ENCODE peak calls at places on chromosomes 3 and 15, in four cellular contexts. F is neural crest cell, R is uterus, S is GM13977. J is an unnamed sample.

GRCh38 chr15:93997071-93997658 is 234.2 kb upstream of the MCTP2 start:
- DNase-seq in R (peak; percentile 31), S (peak; percentile 25), F (peak; percentile 20), J (peak; percentile 28)

GRCh38 chr3:141659821-141660597 is 78.1 kb upstream of the RNF7 start:
- DNase-seq in R (no peak), S (no peak), F (peak; percentile 53), J (peak; percentile 47)

GRCh38 chr15:56817266-56817665 is 84.0 kb upstream of the ZNF280D start:
- DNase-seq in S (no peak), F (no peak), R (no peak), J (no peak)

GRCh38 chr3:23968467-23969184 is 23.5 kb downstream of the NR1D2 start:
- DNase-seq in R (no peak), F (no peak), S (no peak), J (no peak)

GRCh38 chr3:184354121-184354728 is 7.2 kb downstream of the CLCN2 start:
- DNase-seq in R (peak; percentile 47), S (peak; percentile 83), F (peak; percentile 66), J (peak; percentile 74)

GRCh38 chr3:71035314-71035713 is 548.2 kb downstream of the FOXP1 start:
- DNase-seq in S (no peak), R (no peak), F (no peak), J (no peak)

GRCh38 chr15:91589360-91589759 is 264.1 kb upstream of the SLCO3A1 start:
- DNase-seq in F (no peak), S (no peak), R (no peak), J (no peak)

GRCh38 chr3:42090973-42091731 is at the start of gene TRAK1:
- DNase-seq in F (no peak), R (no peak), S (no peak), J (no peak)

GRCh38 chr15:38688096-38688495 is 123.5 kb upstream of the RASGRP1 start:
- DNase-seq in F (no peak), S (no peak), R (no peak), J (no peak)

GRCh38 chr15:61753018-61753710 is 307.1 kb downstream of the VPS13C start:
- DNase-seq in R (no peak), S (no peak), F (no peak), J (no peak)

GRCh38 chr15:64865998-64866520 is 24.3 kb downstream of the PLEKHO2 start:
- DNase-seq in S (no peak), R (no peak), F (no peak), J (no peak)

GRCh38 chr15:101807345-101807945 is 4.1 kb downstream of the OR4F6 start:
- DNase-seq in S (no peak), F (no peak), R (no peak), J (no peak)

GRCh38 chr15:81001180-81002003 is 669 bp downstream of the TLNRD1 start:
- DNase-seq in R (peak; percentile 47), F (peak; percentile 37), S (peak; percentile 80), J (peak; percentile 51)

GRCh38 chr15:68408971-68409370 is 23.0 kb downstream of the ITGA11 start:
- DNase-seq in S (no peak), F (no peak), R (peak; percentile 14), J (no peak)

GRCh38 chr15:23467110-23467600 is 20.1 kb upstream of the GOLGA6L2 start:
- DNase-seq in S (peak; percentile 16), R (no peak), F (no peak), J (no peak)

GRCh38 chr3:10387881-10388621 is 67.1 kb upstream of the SEC13 start:
- DNase-seq in F (no peak), S (no peak), R (no peak), J (no peak)

GRCh38 chr3:177905173-177905894 is 630.9 kb upstream of the KCNMB2 start:
- DNase-seq in R (no peak), S (no peak), F (no peak), J (no peak)

GRCh38 chr15:85336870-85337269 is 43.5 kb upstream of the AKAP13 start:
- DNase-seq in S (no peak), F (no peak), R (peak; percentile 61), J (no peak)

GRCh38 chr3:195811756-195812155 is at the start of gene MUC4:
- DNase-seq in F (no peak), R (no peak), S (no peak), J (no peak)

GRCh38 chr3:193207874-193208273 is 33.1 kb upstream of the PLAAT1 start:
- DNase-seq in S (no peak), R (no peak), F (no peak), J (no peak)

GRCh38 chr3:133949438-133949837 is 53.8 kb upstream of the RAB6B start:
- DNase-seq in R (no peak), S (no peak), F (no peak), J (no peak)

GRCh38 chr15:82830427-82831173 is 21.2 kb downstream of the WHAMM start:
- DNase-seq in F (no peak), R (no peak), S (peak; percentile 3), J (no peak)

GRCh38 chr15:64232400-64232799 is 69.6 kb upstream of the PPIB start:
- DNase-seq in S (no peak), R (no peak), F (no peak), J (no peak)

GRCh38 chr15:38872732-38873131 is 308.1 kb upstream of the RASGRP1 start:
- DNase-seq in R (no peak), S (no peak), F (no peak), J (no peak)

GRCh38 chr15:101172421-101173097 is 79.3 kb downstream of the CHSY1 start:
- DNase-seq in S (no peak), F (no peak), R (no peak), J (no peak)

GRCh38 chr3:195829897-195830254 is 18.1 kb upstream of the MUC4 start:
- DNase-seq in S (no peak), R (no peak), F (no peak), J (no peak)

GRCh38 chr15:101017935-101018849 is 99.0 kb downstream of the LRRK1 start:
- DNase-seq in S (no peak), F (no peak), R (peak; percentile 8), J (no peak)

GRCh38 chr15:93358171-93359036 is 269.4 kb upstream of the RGMA start:
- DNase-seq in R (no peak), S (no peak), F (no peak), J (no peak)

GRCh38 chr3:114411811-114412803 is 118.3 kb downstream of the TIGIT start:
- DNase-seq in S (peak; percentile 5), F (no peak), R (no peak), J (no peak)

GRCh38 chr3:128922804-128923459 is 43.5 kb downstream of the ACAD9 start:
- DNase-seq in F (no peak), R (no peak), S (no peak), J (no peak)

GRCh38 chr3:71142440-71143161 is 440.9 kb downstream of the FOXP1 start:
- DNase-seq in S (no peak), F (no peak), R (no peak), J (no peak)

GRCh38 chr15:52509500-52510244 is 19.0 kb downstream of the MYO5A start:
- DNase-seq in F (no peak), S (no peak), R (no peak), J (no peak)

GRCh38 chr3:69385033-69385722 is 710 bp downstream of the FRMD4B start:
- DNase-seq in R (no peak), S (peak; percentile 22), F (peak; percentile 20), J (no peak)

DNA sequence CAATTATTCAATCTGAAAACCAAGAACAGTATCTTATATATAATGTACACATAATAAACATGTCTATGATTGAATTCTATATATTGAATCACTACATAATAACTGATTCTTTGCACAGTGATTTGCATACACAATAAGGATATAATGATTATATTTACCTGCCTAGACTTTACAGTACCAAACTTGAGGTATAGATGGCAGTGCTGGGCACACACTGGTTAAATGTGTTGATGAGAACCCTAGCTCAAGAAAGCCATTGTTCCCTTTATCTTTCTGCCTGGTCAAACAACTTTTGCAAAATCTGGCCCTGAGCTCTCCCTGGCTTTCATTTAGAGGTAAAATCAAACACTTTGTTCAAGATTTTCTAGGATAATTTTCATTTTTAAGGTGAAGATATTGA is 697.7 kb downstream of the TUSC7 start:
- DNase-seq in R (no peak), S (peak; percentile 8), F (no peak), J (peak; percentile 13)
- TF ChIP-seq CTCF in R (no peak), S (peak; percentile 12), F (peak; percentile 51), J (no peak)

GRCh38 chr3:72265250-72265649 is 480.3 kb upstream of the PROK2 start:
- DNase-seq in R (no peak), S (no peak), F (no peak), J (no peak)
- TF ChIP-seq CTCF in R (no peak), S (peak; percentile 43), F (peak; percentile 37), J (no peak)

GRCh38 chr3:62316525-62316924 is 56.8 kb downstream of the FEZF2 start:
- DNase-seq in S (no peak), R (no peak), F (no peak), J (no peak)

GRCh38 chr3:62312201-62312600 is 61.1 kb downstream of the FEZF2 start:
- DNase-seq in F (no peak), R (no peak), S (no peak), J (no peak)
- TF ChIP-seq CTCF in F (no peak), R (no peak), S (no peak), J (no peak)

DNA sequence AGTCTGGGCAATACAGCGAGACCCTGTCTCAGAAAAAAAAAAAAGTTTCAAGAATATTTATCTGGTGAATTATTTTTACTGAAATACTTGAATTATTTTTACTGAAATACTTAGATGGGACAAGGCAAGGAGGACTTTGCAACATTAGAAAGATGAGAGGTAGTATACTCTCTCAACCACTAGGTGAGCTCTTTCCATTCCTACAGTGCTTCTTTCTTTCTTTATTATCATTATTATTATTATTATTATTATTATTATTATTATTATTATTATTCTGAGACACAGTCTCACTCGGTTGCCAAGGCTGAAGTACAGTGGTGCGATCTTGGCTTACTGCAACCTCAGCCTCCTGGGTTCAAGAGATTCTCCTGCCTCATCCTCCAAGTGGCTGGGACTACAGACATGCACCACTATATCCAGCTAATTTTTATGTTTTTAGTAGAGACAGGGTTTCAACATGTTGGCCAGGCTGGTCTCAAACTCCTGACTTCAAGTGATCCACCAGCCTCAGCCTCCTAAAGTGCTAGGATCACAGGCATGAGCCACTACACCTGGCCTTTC is 468.8 kb downstream of the MAGI1 start:
- DNase-seq in R (no peak), S (no peak), F (no peak), J (no peak)
- TF ChIP-seq CTCF in R (no peak), S (no peak), F (peak; percentile 55), J (peak; percentile 57)

DNA sequence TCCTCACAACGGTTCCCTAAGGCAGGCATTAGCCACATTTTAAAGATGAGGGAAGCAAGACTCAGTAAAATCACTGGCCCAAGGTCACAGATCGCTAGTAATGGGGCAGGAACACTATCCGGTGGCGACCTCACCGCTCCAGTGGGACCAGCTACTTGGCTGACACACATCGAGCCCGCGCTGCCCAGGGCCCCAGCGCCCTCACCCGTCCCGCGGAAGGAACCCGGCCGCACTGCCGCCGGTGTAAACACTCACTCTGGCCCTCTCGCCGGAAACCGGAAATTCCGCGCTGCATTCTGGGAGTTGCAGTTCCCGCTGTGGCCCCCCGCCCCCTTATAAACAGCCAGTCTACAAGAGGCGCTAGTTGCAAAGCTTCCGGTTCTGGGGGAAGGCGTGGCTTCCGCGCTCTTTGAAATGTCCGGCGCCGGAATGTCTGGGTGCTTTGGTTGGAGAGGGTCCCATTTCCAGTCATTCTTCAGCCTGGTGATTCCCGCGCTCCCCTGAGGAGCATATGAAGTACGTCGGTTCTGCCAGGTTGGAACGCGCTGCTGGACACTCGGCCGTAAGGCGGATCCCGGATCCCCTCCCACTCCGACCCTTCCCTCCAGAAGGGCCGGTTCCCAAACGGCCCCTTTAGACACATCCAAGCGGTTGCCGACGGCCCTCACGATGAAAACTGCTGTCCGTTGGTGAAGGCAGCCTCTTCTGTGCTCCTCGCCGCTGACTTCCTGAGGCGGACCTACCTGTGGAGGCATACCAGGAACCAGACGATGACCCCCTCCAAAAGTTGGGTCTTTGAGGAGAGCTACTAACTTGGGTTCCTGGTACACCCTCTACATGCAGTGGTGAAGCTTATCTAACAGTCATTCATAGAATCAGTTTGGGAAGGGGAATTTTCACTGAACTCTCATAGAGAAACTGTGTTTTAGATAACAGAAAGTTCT is at the start of gene UBL7:
- DNase-seq in R (peak; percentile 96), F (peak; percentile 93), S (peak; percentile 93), J (peak; percentile 98)
- TF ChIP-seq CTCF in R (peak; percentile 18), F (peak; percentile 23), S (peak; percentile 49), J (no peak)

J was measured in endothelial cell.